ENCODE peak calls at places on chromosome 3, in nine cellular contexts. D is C1 segment of cervical spinal cord; G is DMS79 treated with DMSO at 0.1 percent for 48 hours; Z is mesothelial cell of epicardium; J is activated T-cell treated with anti-CD3 and anti-CD28 coated beads, Interleukin-2, amount 50 U/mL, for 1 hour; L is KBM-7; T is amygdala; I is GM18507; U is GM04504. K is an unnamed sample.

GRCh38 chr3:11847607-11848006 is 922 bp upstream of the TAMM41 start:
- DNase-seq in L (no peak), I (no peak), Z (no peak), J (peak), D (no peak), T (no peak), G (no peak), U (no peak), K (peak)

GRCh38 chr3:128408693-128409620 is 57.7 kb downstream of the DNAJB8 start:
- DNase-seq in T (no peak), L (no peak), Z (no peak), D (no peak), J (no peak), U (no peak), G (no peak), I (no peak), K (no peak)

GRCh38 chr3:187183210-187183862 is 13.9 kb upstream of the RTP1 start:
- DNase-seq in J (no peak), L (peak), Z (no peak), T (no peak), U (peak), G (peak), I (no peak), D (no peak), K (no peak)

GRCh38 chr3:126438186-126438585 is 37.5 kb downstream of the ZXDC start:
- DNase-seq in G (no peak), D (no peak), J (no peak), L (no peak), T (no peak), U (no peak), Z (no peak), I (no peak), K (no peak)

GRCh38 chr3:14512944-14513332 is 27.2 kb downstream of the GRIP2 start:
- DNase-seq in G (no peak), T (no peak), Z (no peak), I (no peak), L (no peak), D (no peak), U (no peak), J (no peak), K (no peak)

GRCh38 chr3:119175869-119176756 is 2.7 kb downstream of the UPK1B start:
- DNase-seq in J (no peak), G (no peak), U (no peak), T (no peak), D (no peak), Z (no peak), L (no peak), I (no peak), K (no peak)

GRCh38 chr3:194906229-194906629 is 220.5 kb downstream of the FAM43A start:
- DNase-seq in T (no peak), J (no peak), U (no peak), L (no peak), Z (no peak), I (no peak), D (no peak), G (no peak), K (no peak)

GRCh38 chr3:188051801-188052228 is 102.1 kb upstream of the LPP start:
- DNase-seq in D (peak), J (no peak), L (no peak), T (peak), Z (no peak), U (no peak), G (no peak), I (no peak), K (no peak)

GRCh38 chr3:31350307-31350706 is 182.4 kb upstream of the STT3B start:
- DNase-seq in T (no peak), J (no peak), G (no peak), I (no peak), Z (no peak), L (no peak), D (no peak), U (no peak), K (no peak)

GRCh38 chr3:114338651-114339357 is 45.0 kb downstream of the TIGIT start:
- DNase-seq in G (no peak), U (no peak), J (no peak), I (no peak), T (no peak), L (no peak), Z (no peak), D (no peak), K (no peak)

GRCh38 chr3:159798951-159799350 is 189.7 kb upstream of the IL12A start:
- DNase-seq in L (no peak), T (no peak), U (no peak), J (no peak), G (no peak), Z (no peak), I (no peak), D (no peak), K (no peak)

GRCh38 chr3:23809294-23809693 is 3.5 kb downstream of the UBE2E1 start:
- DNase-seq in Z (no peak), L (no peak), J (no peak), U (no peak), T (no peak), I (no peak), G (no peak), D (no peak), K (no peak)

GRCh38 chr3:108182339-108182738 is 39.9 kb downstream of the IFT57 start:
- DNase-seq in D (no peak), J (no peak), G (no peak), T (no peak), I (no peak), U (no peak), L (no peak), Z (no peak), K (no peak)